ENCODE peak calls at places on chromosomes 12 and 14, in ten cellular contexts. I, L, S, P, E, J, F, Q, W and K are unnamed samples.

GRCh38 chr14:36238666-36239363 is 62.3 kb upstream of the PTCSC3 start:
- DNase-seq in I (peak), L (no peak), S (no peak), P (no peak), E (no peak), J (peak), F (peak), Q (peak), W (no peak), K (no peak)

GRCh38 chr12:42213954-42214426 is 24.1 kb downstream of the YAF2 start:
- DNase-seq in I (peak), L (no peak), S (no peak), P (no peak), E (no peak), J (no peak), F (peak), Q (peak), W (no peak), K (no peak)

GRCh38 chr12:89882051-89882450 is 173.4 kb upstream of the ATP2B1 start:
- DNase-seq in I (peak), L (no peak), S (no peak), P (no peak), E (no peak), J (no peak), F (peak), Q (peak), W (no peak), K (peak)

GRCh38 chr14:77099425-77100167 is 1.5 kb downstream of the CIPC start:
- DNase-seq in I (peak), L (no peak), S (no peak), P (no peak), E (no peak), J (peak), F (peak), Q (peak), W (no peak), K (no peak)

GRCh38 chr12:92600052-92600451 is 102.7 kb upstream of the PLEKHG7 start:
- DNase-seq in I (no peak), L (no peak), S (no peak), P (no peak), E (no peak), J (no peak), F (no peak), Q (no peak), W (no peak), K (no peak)

GRCh38 chr14:69354383-69355154 is 43.5 kb downstream of the ERH start:
- DNase-seq in I (peak), L (no peak), S (no peak), P (no peak), E (no peak), J (no peak), F (no peak), Q (no peak), W (no peak), K (peak)

GRCh38 chr12:94062796-94063635 is 85.4 kb upstream of the PLXNC1 start:
- DNase-seq in I (no peak), L (no peak), S (no peak), P (no peak), E (no peak), J (no peak), F (no peak), Q (no peak), W (no peak), K (no peak)

GRCh38 chr14:74502236-74503019 is 8.9 kb downstream of the ISCA2 start:
- DNase-seq in I (peak), L (peak), S (no peak), P (peak), E (no peak), J (peak), F (no peak), Q (peak), W (peak), K (no peak)

GRCh38 chr12:122080149-122081107 is 1.9 kb downstream of the MLXIP start:
- DNase-seq in I (peak), L (peak), S (no peak), P (peak), E (no peak), J (peak), F (peak), Q (peak), W (no peak), K (peak)

GRCh38 chr12:49864817-49865090 is 21.8 kb upstream of the BCDIN3D start:
- DNase-seq in I (no peak), L (no peak), S (no peak), P (no peak), E (no peak), J (no peak), F (no peak), Q (no peak), W (peak), K (peak)

GRCh38 chr12:2152134-2152533 is 99.3 kb downstream of the CACNA1C start:
- DNase-seq in I (no peak), L (no peak), S (no peak), P (no peak), E (no peak), J (no peak), F (no peak), Q (no peak), W (no peak), K (no peak)

GRCh38 chr12:5904441-5904840 is 40.6 kb downstream of the ANO2 start:
- DNase-seq in I (no peak), L (no peak), S (no peak), P (no peak), E (no peak), J (no peak), F (no peak), Q (no peak), W (no peak), K (no peak)

GRCh38 chr14:36052681-36053080 is 123.8 kb downstream of the PTCSC3 start:
- DNase-seq in I (no peak), L (no peak), S (no peak), P (no peak), E (no peak), J (no peak), F (no peak), Q (no peak), W (no peak), K (no peak)

GRCh38 chr12:78470354-78471195 is 394.0 kb upstream of the SYT1 start:
- DNase-seq in I (peak), L (peak), S (peak), P (peak), E (no peak), J (peak), F (peak), Q (peak), W (peak), K (peak)

GRCh38 chr14:42013560-42013959 is 406.9 kb downstream of the LRFN5 start:
- DNase-seq in I (peak), L (no peak), S (no peak), P (no peak), E (no peak), J (peak), F (peak), Q (peak), W (no peak), K (no peak)

GRCh38 chr12:63302941-63303536 is 152.0 kb upstream of the AVPR1A start:
- DNase-seq in I (no peak), L (no peak), S (no peak), P (no peak), E (no peak), J (no peak), F (no peak), Q (no peak), W (no peak), K (no peak)

GRCh38 chr14:60396718-60397343 is 89.0 kb downstream of the C14orf39 start:
- DNase-seq in I (peak), L (no peak), S (no peak), P (peak), E (no peak), J (peak), F (peak), Q (peak), W (no peak), K (peak)

GRCh38 chr14:90717916-90718315 is 98.3 kb downstream of the TTC7B start:
- DNase-seq in I (peak), L (no peak), S (no peak), P (peak), E (no peak), J (no peak), F (peak), Q (peak), W (no peak), K (peak)

GRCh38 chr14:90714811-90715210 is 101.4 kb downstream of the TTC7B start:
- DNase-seq in I (peak), L (no peak), S (no peak), P (no peak), E (no peak), J (no peak), F (peak), Q (peak), W (no peak), K (peak)

GRCh38 chr14:90720336-90720735 is 95.9 kb downstream of the TTC7B start:
- DNase-seq in I (peak), L (no peak), S (no peak), P (no peak), E (no peak), J (no peak), F (no peak), Q (no peak), W (no peak), K (no peak)

GRCh38 chr14:90715993-90716392 is 100.2 kb downstream of the TTC7B start:
- DNase-seq in I (no peak), L (no peak), S (no peak), P (no peak), E (no peak), J (peak), F (no peak), Q (no peak), W (no peak), K (no peak)

DNA sequence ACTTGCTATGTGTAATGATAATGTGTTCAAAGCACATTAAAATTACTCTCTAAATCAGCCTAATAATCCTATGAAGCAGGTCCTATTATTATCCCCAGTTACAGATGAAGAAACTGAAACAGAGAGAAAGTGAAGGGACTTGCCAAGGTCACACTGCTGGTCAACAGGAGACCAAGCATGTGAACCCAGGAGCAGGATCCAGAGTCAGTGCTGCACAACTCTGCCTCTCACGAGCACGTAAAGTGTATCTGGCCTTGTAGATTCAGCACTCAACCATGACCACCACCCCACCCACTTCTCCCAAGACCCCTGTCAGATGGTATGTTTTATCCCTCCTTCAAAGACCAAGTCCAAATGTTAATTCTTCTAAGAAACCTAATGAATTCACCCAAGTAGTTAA is 100.7 kb downstream of the TTC7B start:
- DNase-seq in I (no peak), L (no peak), S (no peak), P (no peak), E (no peak), J (no peak), F (no peak), Q (no peak), W (no peak), K (no peak)
- H3K4me2 ChIP-seq in I (no peak), L (no peak), S (no peak), P (no peak), E (no peak), J (peak), F (no peak), Q (no peak), W (no peak), K (no peak)

GRCh38 chr14:73235531-73236155 is 1.7 kb upstream of the PAPLN start:
- DNase-seq in I (no peak), L (no peak), S (peak), P (peak), E (peak), J (no peak), F (no peak), Q (peak), W (peak), K (peak)
- H3K4me2 ChIP-seq in I (no peak), L (peak), S (peak), P (peak), E (peak), J (no peak), F (peak), Q (no peak), W (peak), K (no peak)

DNA sequence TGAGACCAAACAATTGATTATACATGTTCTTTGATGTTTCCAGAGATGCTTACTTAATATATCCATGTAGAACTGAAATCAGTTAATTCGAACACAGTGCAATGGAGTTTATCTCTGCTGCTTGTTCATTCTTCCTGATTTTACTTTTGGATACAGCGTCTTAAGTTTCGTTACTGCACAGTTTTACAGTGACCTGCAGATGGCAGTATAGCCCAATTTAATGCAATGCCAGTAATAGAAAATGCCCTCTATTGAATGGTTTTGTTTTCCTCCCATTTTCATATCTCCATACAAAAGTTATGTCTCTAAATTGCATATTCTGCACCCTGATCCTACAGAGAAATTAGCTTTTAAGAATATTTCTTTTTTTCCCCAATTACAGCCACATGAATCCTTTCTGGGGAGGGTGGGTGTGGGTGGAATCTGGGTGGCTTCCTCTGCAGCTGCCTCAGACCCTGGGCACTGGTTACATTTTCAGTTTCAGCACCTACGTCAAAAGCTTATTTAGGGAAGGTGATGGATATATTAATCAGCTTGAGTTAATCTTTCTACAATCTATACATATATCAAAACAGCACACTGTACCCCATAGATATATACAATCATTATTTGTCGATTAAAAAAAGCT is 101.1 kb upstream of the DCD start:
- DNase-seq in I (peak), L (peak), S (peak), P (peak), E (no peak), J (peak), F (peak), Q (peak), W (no peak), K (peak)
- H3K4me2 ChIP-seq in I (no peak), L (no peak), S (no peak), P (no peak), E (no peak), J (no peak), F (no peak), Q (no peak), W (no peak), K (peak)

GRCh38 chr14:32366995-32367394 is 37.9 kb downstream of the AKAP6 start:
- DNase-seq in I (no peak), L (no peak), S (no peak), P (no peak), E (no peak), J (no peak), F (peak), Q (peak), W (no peak), K (peak)
- H3K4me2 ChIP-seq in I (no peak), L (no peak), S (peak), P (no peak), E (no peak), J (no peak), F (peak), Q (no peak), W (no peak), K (peak)

DNA sequence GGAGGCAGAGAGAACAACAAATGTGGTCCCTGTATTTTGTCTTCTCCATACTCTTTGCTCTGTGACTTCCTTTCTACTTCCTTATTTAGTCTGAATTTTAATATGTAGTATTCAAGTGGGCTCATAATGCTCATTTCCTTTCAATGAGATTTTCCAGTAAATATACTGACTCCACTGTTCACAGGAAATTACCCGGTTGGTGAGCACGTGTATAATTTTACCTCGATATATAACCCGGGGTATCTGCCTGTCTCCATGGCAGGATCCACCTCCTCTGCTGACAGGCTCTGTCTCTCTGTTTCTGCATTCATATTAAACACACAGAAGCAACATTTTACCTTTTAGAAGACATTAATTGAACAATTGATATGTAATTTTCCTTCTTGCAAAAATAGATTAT is 166.0 kb downstream of the SLC38A4 start:
- DNase-seq in I (no peak), L (no peak), S (no peak), P (no peak), E (no peak), J (no peak), F (no peak), Q (no peak), W (no peak), K (no peak)
- H3K4me2 ChIP-seq in I (peak), L (no peak), S (no peak), P (no peak), E (no peak), J (no peak), F (no peak), Q (peak), W (no peak), K (peak)